ENCODE peak calls at places on chromosomes 7 and 10, in five cellular contexts. P, D, Q, F and T are unnamed samples.

GRCh38 chr10:90775351-90776028 is 82.3 kb downstream of the HTR7 start:
- DNase-seq in Q (no peak), P (no peak), D (no peak), F (no peak), T (no peak)

GRCh38 chr7:106003525-106004064 is 40.5 kb downstream of the CDHR3 start:
- DNase-seq in F (no peak), Q (no peak), P (no peak), D (no peak), T (no peak)

GRCh38 chr7:134290286-134290685 is 26.4 kb downstream of the SLC35B4 start:
- DNase-seq in D (peak; percentile 15), Q (no peak), P (no peak), F (no peak), T (no peak)

GRCh38 chr7:6423942-6424701 is 23.6 kb downstream of the DAGLB start:
- DNase-seq in D (no peak), Q (no peak), F (no peak), P (no peak), T (peak; percentile 47)

GRCh38 chr7:92987095-92987494 is 130.7 kb downstream of the SAMD9 start:
- DNase-seq in P (no peak), D (peak; percentile 85), F (no peak), Q (no peak), T (no peak)

GRCh38 chr7:52656098-52656497 is 379.3 kb upstream of the POM121L12 start:
- DNase-seq in F (no peak), Q (no peak), D (no peak), P (no peak), T (no peak)

GRCh38 chr10:117411440-117412428 is 36.5 kb upstream of the PDZD8 start:
- DNase-seq in P (no peak), D (no peak), Q (no peak), F (peak; percentile 90), T (peak; percentile 44)

GRCh38 chr7:4842302-4843064 is 19.3 kb downstream of the PAPOLB start:
- DNase-seq in F (peak; percentile 46), Q (no peak), D (peak; percentile 13), P (no peak), T (no peak)

GRCh38 chr10:27504897-27505457 is 873 bp downstream of the RAB18 start:
- DNase-seq in Q (no peak), P (no peak), F (no peak), D (peak; percentile 59), T (no peak)

GRCh38 chr7:81767883-81768282 is 2.0 kb downstream of the HGF start:
- DNase-seq in Q (no peak), D (peak; percentile 50), F (no peak), P (no peak), T (no peak)

GRCh38 chr10:5502903-5503835 is 3.8 kb upstream of the CALML5 start:
- DNase-seq in Q (peak; percentile 19), F (no peak), D (no peak), P (no peak), T (peak; percentile 87)

GRCh38 chr10:116001266-116001857 is 271.6 kb downstream of the GFRA1 start:
- DNase-seq in Q (no peak), F (peak; percentile 55), P (no peak), D (no peak), T (no peak)

GRCh38 chr7:99693427-99694200 is 13.8 kb upstream of the CYP3A5 start:
- DNase-seq in D (no peak), Q (no peak), P (no peak), F (no peak), T (peak; percentile 66)

GRCh38 chr7:99794585-99795502 is 10.9 kb upstream of the CYP3A4 start:
- DNase-seq in D (no peak), P (no peak), F (no peak), Q (no peak), T (no peak)

GRCh38 chr7:7562736-7563135 is 3.9 kb upstream of the MIOS start:
- DNase-seq in P (no peak), D (no peak), Q (no peak), F (peak; percentile 48), T (no peak)

GRCh38 chr7:116139807-116140206 is 70.5 kb upstream of the TES start:
- DNase-seq in P (no peak), F (no peak), D (peak; percentile 25), Q (no peak), T (no peak)

GRCh38 chr7:28858206-28858605 is 99.9 kb downstream of the TRIL start:
- DNase-seq in Q (no peak), D (peak; percentile 83), F (no peak), P (no peak), T (no peak)

GRCh38 chr7:29483219-29484104 is 80.2 kb upstream of the PRR15 start:
- DNase-seq in Q (no peak), P (no peak), D (no peak), F (no peak), T (no peak)

GRCh38 chr7:143499743-143500348 is 22.2 kb downstream of the TAS2R41 start:
- DNase-seq in F (no peak), D (no peak), Q (no peak), P (no peak), T (no peak)

GRCh38 chr7:47195641-47196040 is 386.3 kb downstream of the TNS3 start:
- DNase-seq in Q (no peak), D (no peak), P (no peak), F (no peak), T (no peak)

GRCh38 chr7:100632951-100633717 is 8.2 kb downstream of the TFR2 start:
- DNase-seq in P (peak; percentile 61), D (peak; percentile 29), F (no peak), Q (no peak), T (peak; percentile 61)

GRCh38 chr10:87656431-87657072 is 3.1 kb upstream of the PAPSS2 start:
- DNase-seq in Q (no peak), D (peak; percentile 52), P (no peak), F (no peak), T (no peak)

GRCh38 chr7:75872073-75872782 is 6.6 kb upstream of the RHBDD2 start:
- DNase-seq in F (peak; percentile 78), P (no peak), Q (no peak), D (peak; percentile 25), T (no peak)

GRCh38 chr10:125054664-125055273 is 105.6 kb downstream of the CTBP2 start:
- DNase-seq in P (no peak), F (no peak), D (no peak), Q (no peak), T (no peak)

GRCh38 chr10:125060486-125060850 is 99.9 kb downstream of the CTBP2 start:
- DNase-seq in Q (no peak), D (peak; percentile 56), F (no peak), P (no peak), T (no peak)

GRCh38 chr10:125060038-125060437 is 100.3 kb downstream of the CTBP2 start:
- DNase-seq in P (no peak), D (peak; percentile 82), Q (no peak), F (no peak), T (no peak)

GRCh38 chr10:125056161-125057132 is 103.9 kb downstream of the CTBP2 start:
- DNase-seq in P (no peak), F (no peak), D (no peak), Q (no peak), T (no peak)

DNA sequence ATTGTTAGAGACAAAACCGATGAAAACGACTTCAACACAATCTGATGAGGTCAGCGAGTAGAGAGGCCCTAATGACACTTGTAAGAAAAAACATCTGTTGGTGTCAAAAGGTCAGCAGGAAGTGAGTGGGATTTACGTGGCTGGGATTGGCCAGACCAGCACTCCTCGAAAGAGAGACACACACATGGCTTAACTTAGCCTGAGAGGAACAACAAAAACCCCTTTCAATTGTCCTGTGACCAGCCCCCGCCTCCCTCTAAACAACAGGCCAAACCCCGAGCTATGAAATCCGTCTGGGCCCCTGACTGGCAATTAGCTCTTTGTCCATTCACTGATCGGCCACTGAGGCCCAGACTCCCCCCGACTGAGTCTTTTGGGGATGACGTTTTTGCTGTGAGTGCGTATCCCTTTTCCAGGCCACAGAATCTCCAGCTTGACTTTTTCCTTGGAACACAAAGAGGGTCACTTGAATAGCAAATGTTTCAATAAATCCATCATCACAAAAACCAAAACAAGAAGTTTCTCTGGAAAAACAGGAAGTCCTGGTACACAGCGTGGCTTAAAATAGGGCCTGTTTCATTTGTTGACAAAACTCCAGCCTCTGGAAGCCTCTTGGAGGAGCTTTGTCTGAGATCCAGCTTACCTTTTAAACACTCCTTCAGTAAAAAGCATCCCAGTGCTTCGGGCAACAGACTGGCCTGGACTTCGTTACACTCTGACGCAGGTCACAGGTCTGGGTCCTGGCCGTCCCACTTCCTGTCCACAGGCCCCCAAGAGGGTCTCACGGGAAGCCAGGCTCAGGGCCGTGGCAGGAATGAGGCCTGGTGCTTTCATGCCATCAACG is 103.0 kb downstream of the CTBP2 start:
- DNase-seq in F (peak; percentile 82), Q (no peak), P (peak; percentile 86), D (peak; percentile 99), T (no peak)
- H3K4me3 ChIP-seq in F (no peak overlapping the region), Q (no peak overlapping the region), P (no peak overlapping the region), D (no peak overlapping the region), T (no peak overlapping the region)

GRCh38 chr7:45068236-45069023 is 20.3 kb downstream of the NACAD start:
- DNase-seq in P (no peak), F (peak; percentile 35), D (no peak), Q (no peak), T (no peak)

GRCh38 chr7:45065031-45065995 is 23.5 kb downstream of the NACAD start:
- DNase-seq in F (peak; percentile 50), P (no peak), D (no peak), Q (no peak), T (peak; percentile 8)

GRCh38 chr7:45066409-45066808 is 22.4 kb downstream of the NACAD start:
- DNase-seq in D (no peak), Q (no peak), F (peak; percentile 46), P (no peak), T (peak; percentile 7)

GRCh38 chr7:45069444-45070253 is 19.1 kb downstream of the NACAD start:
- DNase-seq in Q (no peak), P (no peak), F (peak; percentile 41), D (no peak), T (no peak)

DNA sequence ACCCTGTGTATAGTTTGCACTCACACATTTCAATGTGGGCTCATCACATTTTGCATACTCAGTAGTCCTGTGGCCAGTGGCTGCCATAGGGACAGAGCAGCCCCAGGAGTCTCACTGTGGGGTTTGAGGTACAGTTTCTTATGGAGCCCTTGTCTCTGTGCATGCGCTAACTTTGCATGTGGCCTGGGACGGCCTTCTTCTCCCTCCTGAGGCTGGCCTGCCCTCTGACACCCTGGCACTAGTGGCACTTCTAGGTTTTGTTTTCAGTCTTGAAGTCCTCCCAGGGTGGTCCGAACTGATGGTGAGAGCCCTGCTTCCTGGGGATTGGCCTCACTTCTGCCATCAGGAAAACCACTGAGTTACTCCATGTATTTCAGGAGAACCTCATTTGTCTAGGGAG is 21.2 kb downstream of the NACAD start:
- DNase-seq in P (no peak), D (no peak), Q (no peak), F (peak; percentile 29), T (no peak)
- H3K36me3 ChIP-seq in P (peaks cover 58% of the 10 kb centered on the region), D (peaks cover 57% of the 10 kb centered on the region), Q (peaks cover 37% of the 10 kb centered on the region), F (peaks cover 44% of the 10 kb centered on the region), T (peaks cover 99% of the 10 kb centered on the region)

GRCh38 chr10:290026-290725 is 154.9 kb downstream of the ZMYND11 start:
- DNase-seq in Q (no peak), D (no peak), P (no peak), F (no peak), T (no peak)
- H3K4me3 ChIP-seq in Q (no peak overlapping the region), D (no peak overlapping the region), P (no peak overlapping the region), F (no peak overlapping the region), T (no peak overlapping the region)

DNA sequence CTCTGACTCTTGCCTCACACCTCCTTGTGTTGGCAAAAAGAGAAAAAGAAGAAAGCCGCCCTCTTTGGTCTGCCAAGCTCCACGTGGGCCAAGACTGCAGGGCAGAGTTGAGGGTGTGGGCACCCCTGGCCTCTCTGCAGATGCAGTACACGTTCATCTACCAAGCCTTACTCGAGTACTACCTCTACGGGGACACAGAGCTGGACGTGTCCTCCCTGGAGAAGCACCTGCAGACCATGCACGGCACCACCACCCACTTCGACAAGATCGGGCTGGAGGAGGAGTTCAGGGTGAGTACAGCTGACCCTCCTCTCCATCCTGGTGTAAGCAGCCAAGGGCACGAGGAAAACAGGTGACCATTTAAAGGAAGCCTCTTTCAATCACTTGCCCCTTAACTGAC is 56.1 kb downstream of the MKI67 start:
- DNase-seq in F (no peak), Q (no peak), D (no peak), P (no peak), T (no peak)
- H3K36me3 ChIP-seq in F (peaks cover 77% of the 10 kb centered on the region), Q (peaks cover 80% of the 10 kb centered on the region), D (no peaks in the 10 kb centered on the region), P (peaks cover 88% of the 10 kb centered on the region), T (peaks cover 72% of the 10 kb centered on the region)